ENCODE peak calls at places on chromosomes 16 and 17, in five cellular contexts. Q, B, F, K and H are unnamed samples.

GRCh38 chr17:72305964-72306551 is 185.2 kb downstream of the SOX9 start:
- DNase-seq in K (no peak), Q (no peak), F (peak), B (no peak), H (peak)

GRCh38 chr17:61000911-61001310 is 323.3 kb downstream of the BCAS3 start:
- DNase-seq in B (peak), F (no peak), K (no peak), Q (peak), H (peak)

GRCh38 chr17:76265624-76266243 is 586 bp downstream of the UBALD2 start:
- DNase-seq in K (peak), B (no peak), Q (no peak), F (peak), H (peak)

GRCh38 chr17:51647873-51648272 is 387.5 kb downstream of the UTP18 start:
- DNase-seq in B (no peak), F (no peak), K (no peak), Q (no peak), H (no peak)

GRCh38 chr16:54517181-54517580 is 230.6 kb upstream of the IRX3 start:
- DNase-seq in Q (no peak), K (no peak), F (no peak), B (no peak), H (no peak)

GRCh38 chr16:79703066-79703465 is 102.5 kb upstream of the MAF start:
- DNase-seq in F (no peak), B (no peak), Q (no peak), K (no peak), H (no peak)

GRCh38 chr17:6936370-6937028 is 59.4 kb upstream of the ALOX12 start:
- DNase-seq in Q (no peak), K (peak), F (no peak), B (no peak), H (peak)

GRCh38 chr16:67719778-67720144 is 645 bp upstream of the GFOD2 start:
- DNase-seq in B (peak), F (no peak), Q (peak), K (peak), H (peak)

GRCh38 chr17:38701504-38702165 is 3.4 kb upstream of the MLLT6 start:
- DNase-seq in Q (no peak), B (no peak), F (no peak), K (peak), H (peak)

GRCh38 chr17:79979201-79979840 is 56.4 kb downstream of the TBC1D16 start:
- DNase-seq in K (no peak), Q (no peak), B (no peak), F (no peak), H (no peak)

GRCh38 chr16:47990676-47991075 is 165.1 kb downstream of the ABCC12 start:
- DNase-seq in K (no peak), Q (no peak), F (no peak), B (no peak), H (no peak)

GRCh38 chr16:48000622-48001021 is 155.2 kb downstream of the ABCC12 start:
- DNase-seq in Q (no peak), B (no peak), F (no peak), K (no peak), H (no peak)

GRCh38 chr16:47995354-47995753 is 160.4 kb downstream of the ABCC12 start:
- DNase-seq in Q (no peak), F (no peak), B (no peak), K (no peak), H (no peak)
- TF ChIP-seq CTCF in Q (no peak), F (no peak), B (peak), K (no peak), H (no peak)

GRCh38 chr16:64180136-64180900 is 941.5 kb downstream of the CDH11 start:
- DNase-seq in Q (no peak), K (no peak), B (no peak), F (no peak), H (peak)

GRCh38 chr16:64181526-64181925 is 940.3 kb downstream of the CDH11 start:
- DNase-seq in Q (no peak), B (no peak), F (no peak), K (no peak), H (no peak)

GRCh38 chr16:64184156-64184555 is 937.7 kb downstream of the CDH11 start:
- DNase-seq in F (no peak), B (no peak), K (no peak), Q (no peak), H (peak)

GRCh38 chr16:64182985-64183384 is 938.9 kb downstream of the CDH11 start:
- DNase-seq in K (no peak), Q (no peak), F (no peak), B (no peak), H (peak)
- H3K4me3 ChIP-seq in K (no peak), Q (no peak), F (no peak), B (no peak), H (no peak)

DNA sequence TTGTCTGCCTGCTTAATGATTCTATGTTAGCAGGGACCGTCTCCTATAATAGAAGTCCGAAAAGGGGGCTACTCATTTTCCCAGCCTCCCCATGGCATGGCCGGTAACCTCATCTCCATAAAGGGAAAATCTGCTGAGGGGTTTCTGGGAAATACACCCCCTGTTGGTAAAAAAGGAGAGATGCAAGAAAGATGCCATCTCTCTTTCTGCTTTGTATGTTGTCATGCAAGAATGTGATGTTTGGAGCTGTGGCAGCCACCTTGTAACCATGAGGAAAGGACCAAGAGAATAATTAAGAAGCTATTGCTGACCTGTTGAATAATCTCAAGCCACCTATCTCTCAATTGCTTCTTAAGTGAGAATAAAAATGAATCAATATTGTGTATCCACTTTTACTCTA is 94.8 kb upstream of the XYLT1 start:
- DNase-seq in B (no peak), K (no peak), F (no peak), Q (no peak), H (no peak)
- TF ChIP-seq CTCF in B (no peak), K (no peak), F (no peak), Q (no peak), H (no peak)

GRCh38 chr17:41836550-41837196 is 641 bp upstream of the NT5C3B start:
- DNase-seq in Q (no peak), B (no peak), F (no peak), K (no peak), H (peak)
- H3K4me3 ChIP-seq in Q (peak), B (peak), F (peak), K (peak), H (peak)

DNA sequence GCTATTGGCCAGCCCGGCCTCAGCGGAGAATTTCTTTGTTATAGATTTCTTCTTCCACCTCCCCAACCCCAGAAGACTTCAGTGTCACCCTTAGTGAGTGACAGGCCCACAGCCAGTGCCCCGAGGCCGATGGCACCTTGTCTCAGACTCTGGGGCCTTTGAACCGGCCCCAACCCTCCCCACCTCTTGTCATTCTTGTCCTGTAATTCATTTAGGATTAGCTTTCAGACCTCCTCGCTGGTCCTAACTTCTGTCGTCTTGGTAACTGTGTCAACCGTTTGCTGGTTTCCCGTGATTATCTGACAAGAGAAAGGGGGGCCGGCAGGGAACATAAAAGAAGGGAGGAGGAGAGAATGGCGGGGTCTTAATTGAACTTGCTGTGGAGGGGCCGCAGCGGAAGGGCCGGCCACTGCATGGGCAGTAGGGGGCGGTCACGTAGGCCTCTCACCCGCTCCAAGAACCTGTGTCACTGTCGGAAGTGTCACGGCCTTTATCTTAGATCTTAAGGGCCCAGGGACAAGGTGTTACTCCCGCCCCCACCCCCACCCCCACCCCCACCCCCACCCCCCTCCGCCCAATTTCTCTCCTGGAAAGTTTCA is 46.5 kb upstream of the GSE1 start:
- DNase-seq in F (no peak), K (no peak), Q (no peak), B (no peak), H (no peak)
- TF ChIP-seq CTCF in F (no peak), K (no peak), Q (peak), B (no peak), H (no peak)

DNA sequence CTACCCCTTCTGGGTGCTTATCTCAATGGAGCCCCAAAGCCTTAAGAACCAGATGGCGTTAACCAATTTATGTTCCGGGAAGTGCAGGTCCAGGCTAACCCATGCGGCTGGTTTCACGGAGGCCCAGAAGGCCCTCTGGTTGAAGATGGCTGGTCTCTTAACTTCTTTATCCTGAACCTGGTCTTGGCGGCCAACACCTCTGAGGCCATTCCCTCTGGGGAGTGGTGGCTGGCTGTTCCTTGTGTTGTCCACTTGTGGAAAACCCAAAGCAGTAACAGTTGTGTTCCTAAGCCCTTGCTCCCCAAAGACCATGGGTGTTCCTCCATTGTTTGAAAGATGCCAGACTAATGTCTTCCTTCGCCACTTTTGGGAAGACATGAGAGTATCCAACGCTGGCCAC is 1.5 kb downstream of the CDYL2 start:
- DNase-seq in F (no peak), B (no peak), Q (no peak), K (no peak), H (no peak)
- H3K4me3 ChIP-seq in F (no peak), B (peak), Q (peak), K (no peak), H (peak)

DNA sequence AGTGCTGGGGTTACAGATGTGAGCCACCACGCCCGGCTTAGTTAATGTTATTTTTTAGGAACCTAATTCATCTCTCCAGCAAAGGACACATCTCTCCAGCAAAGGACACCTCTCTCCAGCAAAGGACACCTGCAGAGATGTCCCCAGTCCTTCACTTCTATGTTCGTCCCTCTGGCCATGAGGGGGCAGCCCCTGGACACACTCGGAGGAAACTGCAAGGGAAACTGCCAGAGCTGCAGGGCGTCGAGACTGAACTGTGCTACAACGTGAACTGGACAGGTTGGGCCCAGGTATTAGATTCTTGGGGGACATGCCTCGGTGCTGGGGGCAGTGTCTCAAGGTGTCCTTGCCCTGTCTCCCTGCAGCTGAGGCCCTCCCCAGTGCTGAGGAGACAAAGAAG is 4.7 kb downstream of the PFAS start:
- DNase-seq in B (no peak), K (peak), Q (no peak), F (no peak), H (peak)
- TF ChIP-seq CTCF in B (peak), K (no peak), Q (no peak), F (peak), H (peak)